ENCODE peak calls at places on chromosomes 3 and 15, in four cellular contexts. M is H9, F is IMR-90, L is MM.1S. R is an unnamed sample.

GRCh38 chr3:107430214-107431047 is 53.2 kb downstream of the CCDC54 start:
- DNase-seq in M (peak), F (peak), L (peak), R (peak)

GRCh38 chr15:30055604-30056003 is 27.2 kb upstream of the GOLGA8J start:
- DNase-seq in M (no peak), F (no peak), L (no peak), R (no peak)

GRCh38 chr15:99307735-99308134 is 56.5 kb downstream of the LRRC28 start:
- DNase-seq in M (no peak), F (peak), L (no peak), R (no peak)

GRCh38 chr3:63351159-63352007 is 73.3 kb downstream of the SYNPR start:
- DNase-seq in M (no peak), F (peak), L (peak), R (no peak)

GRCh38 chr3:177026505-177027277 is 170.6 kb downstream of the TBL1XR1 start:
- DNase-seq in M (no peak), F (peak), L (no peak), R (no peak)

GRCh38 chr3:142962175-142962519 is 1.3 kb downstream of the PAQR9 start:
- DNase-seq in M (no peak), F (no peak), L (no peak), R (no peak)

GRCh38 chr3:50217681-50218080 is 12.6 kb downstream of the SLC38A3 start:
- DNase-seq in M (no peak), F (no peak), L (no peak), R (no peak)

GRCh38 chr15:38254065-38254883 is 1.6 kb downstream of the SPRED1 start:
- DNase-seq in M (no peak), F (peak), L (peak), R (peak)

GRCh38 chr15:70159397-70160009 is 61.8 kb upstream of the TLE3 start:
- DNase-seq in M (no peak), F (no peak), L (no peak), R (peak)

GRCh38 chr3:69739204-69740102 is at the start of gene MITF:
- DNase-seq in M (peak), F (peak), L (peak), R (peak)
- TF ChIP-seq CTCF in M (no peak), F (no peak), L (no peak), R (no peak)

DNA sequence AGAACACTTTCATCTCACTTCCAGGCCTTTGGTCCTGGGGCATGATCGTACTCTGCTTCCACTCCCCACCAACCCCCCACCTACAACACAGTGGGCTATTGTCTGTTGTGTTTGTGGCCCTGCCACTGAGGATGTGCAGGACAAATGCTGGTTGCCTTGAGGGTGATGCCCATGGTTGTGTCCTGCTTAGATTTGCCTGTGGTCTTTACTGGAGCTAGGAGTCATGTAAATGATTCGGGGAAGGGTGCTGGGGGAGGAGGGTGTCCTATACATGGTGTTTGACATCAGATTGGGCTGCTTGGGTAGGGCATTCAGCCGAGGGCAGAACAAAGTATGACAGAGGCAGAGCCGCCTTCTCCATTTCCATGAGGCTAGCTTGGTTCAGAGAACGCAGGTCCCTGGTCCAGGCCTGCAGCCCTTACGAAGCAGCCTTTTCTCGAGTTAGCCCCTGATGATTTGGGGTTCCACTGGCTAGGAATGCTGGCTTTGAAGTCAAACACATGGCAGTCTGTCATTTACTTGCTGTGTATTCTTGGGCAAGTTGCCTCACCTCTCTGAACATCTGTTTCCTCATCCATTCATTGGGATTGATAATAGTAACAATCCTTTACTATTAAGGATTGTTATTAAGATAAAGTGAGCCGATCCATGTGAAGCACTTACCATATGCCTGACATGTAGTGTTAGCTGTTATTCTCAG is 6.9 kb downstream of the CORO2B start:
- DNase-seq in M (no peak), F (no peak), L (no peak), R (no peak)
- H3K9ac ChIP-seq in M (no peak), F (no peak), L (no peak), R (no peak)

GRCh38 chr3:14452676-14453367 is 50.4 kb downstream of the SLC6A6 start:
- DNase-seq in M (no peak), F (peak), L (no peak), R (no peak)
- TF ChIP-seq CTCF in M (no peak), F (peak), L (no peak), R (no peak)

GRCh38 chr15:62940755-62941361 is 101.7 kb upstream of the TPM1 start:
- DNase-seq in M (no peak), F (peak), L (peak), R (no peak)

GRCh38 chr15:62940359-62940754 is 102.2 kb upstream of the TPM1 start:
- DNase-seq in M (no peak), F (no peak), L (no peak), R (no peak)

GRCh38 chr15:62945063-62945462 is 97.5 kb upstream of the TPM1 start:
- DNase-seq in M (no peak), F (no peak), L (no peak), R (no peak)

GRCh38 chr15:62941719-62942118 is 100.8 kb upstream of the TPM1 start:
- DNase-seq in M (no peak), F (peak), L (no peak), R (no peak)

GRCh38 chr15:62942411-62942810 is 100.1 kb upstream of the TPM1 start:
- DNase-seq in M (no peak), F (no peak), L (no peak), R (no peak)
- H3K9ac ChIP-seq in M (no peak), F (no peak), L (no peak), R (no peak)

GRCh38 chr3:26963356-26963742 is 340.8 kb downstream of the LRRC3B start:
- DNase-seq in M (no peak), F (no peak), L (no peak), R (no peak)
- TF ChIP-seq CTCF in M (peak), F (no peak), L (peak), R (peak)

GRCh38 chr3:53592862-53593261 is 98.5 kb downstream of the CACNA1D start:
- DNase-seq in M (no peak), F (no peak), L (no peak), R (no peak)
- H3K9ac ChIP-seq in M (no peak), F (no peak), L (no peak), R (no peak)

GRCh38 chr15:65867244-65867643 is 2.0 kb upstream of the RAB11A start:
- DNase-seq in M (no peak), F (no peak), L (no peak), R (no peak)

GRCh38 chr15:65856821-65857455 is 12.4 kb upstream of the RAB11A start:
- DNase-seq in M (peak), F (peak), L (peak), R (peak)

GRCh38 chr15:65857718-65858402 is 11.4 kb upstream of the RAB11A start:
- DNase-seq in M (no peak), F (no peak), L (no peak), R (peak)

GRCh38 chr15:65863106-65863505 is 6.2 kb upstream of the RAB11A start:
- DNase-seq in M (no peak), F (no peak), L (no peak), R (no peak)

DNA sequence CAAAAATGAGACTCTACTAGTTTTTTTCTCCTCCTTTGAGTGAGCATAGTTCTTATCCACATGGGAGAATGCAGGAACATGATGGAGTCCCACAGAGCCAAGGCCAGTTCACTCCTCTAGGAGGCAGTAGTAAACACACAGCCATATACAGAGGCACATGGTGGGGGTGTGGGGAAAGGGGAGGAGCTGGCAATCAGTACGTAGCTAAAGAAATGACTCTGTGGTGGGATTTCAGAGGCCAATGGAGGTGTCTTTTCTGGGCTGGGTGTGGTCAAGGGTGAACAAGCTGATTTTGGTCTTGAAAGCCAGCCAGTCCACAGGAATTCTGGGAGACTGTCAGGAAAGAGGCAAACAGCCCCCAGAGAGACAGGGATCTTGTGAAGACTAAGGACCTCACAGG is 6.6 kb upstream of the RAB11A start:
- DNase-seq in M (peak), F (peak), L (peak), R (peak)
- TF ChIP-seq CTCF in M (peak), F (peak), L (peak), R (peak)

DNA sequence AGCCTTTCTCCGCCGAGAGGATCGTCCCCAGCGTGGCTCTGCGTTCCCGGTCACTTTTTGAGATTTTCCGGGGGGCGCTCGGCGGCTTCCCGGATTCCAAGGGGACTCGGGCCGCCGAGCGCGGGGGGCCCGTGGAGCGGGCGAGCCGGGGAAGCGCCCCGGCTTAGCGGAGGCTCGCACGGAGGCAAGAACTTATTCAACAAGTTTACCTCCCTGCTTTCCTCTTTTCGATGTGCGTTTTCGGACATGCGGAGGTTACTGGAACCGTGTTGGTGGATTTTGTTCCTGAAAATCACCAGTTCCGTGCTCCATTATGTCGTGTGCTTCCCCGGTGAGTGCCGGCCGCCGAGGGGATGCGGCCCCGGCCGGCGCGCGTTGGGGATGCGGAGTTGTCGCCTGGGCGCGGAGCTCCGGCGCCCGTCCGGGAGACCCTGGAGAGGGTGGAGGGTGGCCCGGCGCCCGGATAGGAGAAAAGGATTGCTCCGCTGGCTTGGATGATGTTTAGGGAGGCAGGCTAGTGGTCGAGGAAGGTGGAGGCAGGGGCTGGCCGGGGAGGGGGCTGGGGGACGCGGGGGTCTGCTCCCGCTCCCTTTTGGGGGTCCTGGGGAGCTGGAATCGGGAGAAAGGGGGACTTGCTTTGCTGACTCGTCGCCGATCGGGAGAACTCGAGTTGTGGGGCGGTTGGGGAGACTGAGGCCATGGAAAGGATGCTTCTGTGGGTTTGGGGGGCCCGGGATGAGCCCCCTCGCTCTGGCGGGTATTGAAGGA is 855 bp downstream of the PTPRG start:
- DNase-seq in M (no peak), F (peak), L (no peak), R (no peak)
- H3K9ac ChIP-seq in M (peak), F (peak), L (peak), R (peak)